ENCODE peak calls at places on chromosome 12, in six cellular contexts. X is IMR-90, J is K562, A is A549, Y is HepG2, R is GM12878. U is an unnamed sample.

GRCh38 chr12:76789335-76790050 is 25.6 kb downstream of the ZDHHC17 start:
- DNase-seq in Y (no peak), R (no peak), A (no peak), X (no peak), J (no peak), U (no peak)

GRCh38 chr12:116910645-116911449 is at the start of gene FBXW8:
- DNase-seq in X (peak), Y (peak), J (peak), R (no peak), A (peak), U (peak)

GRCh38 chr12:120247621-120248030 is 17.9 kb downstream of the PXN start:
- DNase-seq in A (peak), X (peak), Y (no peak), R (no peak), J (no peak), U (no peak)

GRCh38 chr12:124821252-124822200 is 42.1 kb downstream of the SCARB1 start:
- DNase-seq in J (no peak), A (no peak), Y (peak), X (no peak), R (no peak), U (no peak)

GRCh38 chr12:47100146-47100545 is 20.4 kb upstream of the AMIGO2 start:
- DNase-seq in Y (no peak), R (no peak), X (peak), A (no peak), J (no peak), U (no peak)

GRCh38 chr12:47415054-47415453 is 290.8 kb downstream of the RPAP3 start:
- DNase-seq in A (no peak), R (no peak), Y (no peak), J (no peak), X (peak), U (no peak)

GRCh38 chr12:121038861-121039654 is at the start of gene OASL:
- DNase-seq in R (peak), J (no peak), A (no peak), Y (no peak), X (no peak), U (no peak)

GRCh38 chr12:996881-997280 is 5.9 kb downstream of the ERC1 start:
- DNase-seq in R (no peak), X (no peak), J (no peak), Y (no peak), A (no peak), U (no peak)

GRCh38 chr12:107111314-107111713 is 18.0 kb upstream of the CRY1 start:
- DNase-seq in X (no peak), Y (no peak), J (no peak), R (no peak), A (no peak), U (no peak)

GRCh38 chr12:20757-21156 is 45.8 kb upstream of the IQSEC3 start:
- DNase-seq in J (peak), Y (peak), R (no peak), X (no peak), A (no peak), U (no peak)

GRCh38 chr12:49728446-49728845 is 12.9 kb upstream of the TMBIM6 start:
- DNase-seq in X (no peak), R (no peak), Y (no peak), J (no peak), A (no peak), U (no peak)

GRCh38 chr12:27013606-27014084 is 539 bp downstream of the TM7SF3 start:
- DNase-seq in Y (no peak), A (peak), J (peak), R (no peak), X (peak), U (no peak)

GRCh38 chr12:115756271-115756670 is 521.2 kb downstream of the MED13L start:
- DNase-seq in Y (no peak), J (no peak), X (no peak), R (no peak), A (no peak), U (no peak)

GRCh38 chr12:106025129-106025528 is 113.6 kb downstream of the NUAK1 start:
- DNase-seq in A (peak), Y (peak), X (no peak), J (no peak), R (no peak), U (no peak)

GRCh38 chr12:8675471-8676083 is 13.0 kb upstream of the MFAP5 start:
- DNase-seq in X (no peak), A (no peak), Y (no peak), J (no peak), R (no peak), U (no peak)

GRCh38 chr12:124352839-124353238 is 57.9 kb downstream of the RFLNA start:
- DNase-seq in R (no peak), X (no peak), Y (peak), J (peak), A (peak), U (no peak)

GRCh38 chr12:2495452-2496112 is 299.2 kb upstream of the FKBP4 start:
- DNase-seq in Y (no peak), J (no peak), R (no peak), A (no peak), X (no peak), U (no peak)

GRCh38 chr12:127656261-127656660 is 610.7 kb upstream of the TMEM132C start:
- DNase-seq in J (no peak), A (no peak), R (no peak), Y (no peak), X (no peak), U (no peak)

GRCh38 chr12:108717243-108717642 is 14.1 kb downstream of the CORO1C start:
- DNase-seq in X (no peak), A (no peak), Y (no peak), J (no peak), R (no peak), U (no peak)

GRCh38 chr12:20154060-20154459 is 214.3 kb upstream of the PDE3A start:
- DNase-seq in R (no peak), J (no peak), X (peak), Y (no peak), A (no peak), U (no peak)

GRCh38 chr12:125330645-125331341 is 265.6 kb downstream of the AACS start:
- DNase-seq in J (peak), Y (peak), X (no peak), A (peak), R (no peak), U (peak)

GRCh38 chr12:49821375-49822287 is 6.6 kb downstream of the NCKAP5L start:
- DNase-seq in A (no peak), J (no peak), X (no peak), Y (no peak), R (no peak), U (no peak)

GRCh38 chr12:92561543-92561899 is 141.3 kb upstream of the PLEKHG7 start:
- DNase-seq in X (peak), J (no peak), R (no peak), A (no peak), Y (no peak), U (no peak)

GRCh38 chr12:69880566-69880965 is 55.5 kb downstream of the MYRFL start:
- DNase-seq in Y (no peak), R (no peak), A (peak), J (no peak), X (peak), U (no peak)

DNA sequence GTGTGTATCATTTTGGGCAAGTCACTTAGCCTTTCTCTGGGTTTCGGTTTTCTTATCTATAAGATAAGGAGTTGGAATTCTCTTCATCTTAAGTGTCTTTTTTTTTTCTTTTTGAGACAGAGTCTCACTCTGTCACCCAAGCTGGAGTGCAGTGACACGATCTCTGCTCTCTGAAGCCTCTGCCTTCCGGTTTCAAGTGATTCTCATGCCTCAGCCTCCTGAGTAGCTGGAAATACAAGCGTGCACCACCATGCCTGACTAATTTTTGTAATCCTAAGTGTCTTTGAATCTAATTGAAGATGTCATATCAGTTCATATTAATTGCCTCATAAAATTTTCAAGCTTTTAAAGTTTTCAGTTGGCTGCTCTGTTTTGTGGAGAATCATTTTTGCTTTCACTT is 4.0 kb downstream of the SRGAP1 start:
- DNase-seq in Y (no peak), J (no peak), X (no peak), A (no peak), R (no peak), U (no peak)
- TF ChIP-seq BHLHE40 in Y (no peak), J (no peak), X (no peak), A (no peak), R (no peak), U (no peak)

DNA sequence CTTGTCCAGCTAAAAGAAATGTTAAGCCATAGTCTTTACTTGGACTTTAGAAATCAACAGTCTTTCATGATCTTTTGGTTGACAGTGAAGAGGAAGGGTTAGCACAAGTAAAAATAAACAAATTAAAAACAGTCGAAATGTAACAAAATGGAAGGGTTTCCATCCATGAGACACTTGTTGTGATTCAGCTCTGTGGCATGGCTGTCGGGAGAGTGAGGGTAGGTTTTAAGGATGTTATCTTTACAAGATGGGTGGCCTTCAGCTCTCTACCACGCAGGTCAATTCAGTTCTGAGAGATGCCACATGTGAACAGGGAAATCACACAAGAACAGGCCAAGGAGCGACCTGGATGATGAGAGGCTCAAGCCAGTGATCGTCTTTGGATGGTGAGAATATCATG is 180.2 kb downstream of the PPM1H start:
- DNase-seq in X (no peak), J (no peak), R (no peak), Y (no peak), A (no peak), U (no peak)
- TF ChIP-seq BHLHE40 in X (no peak), J (no peak), R (no peak), Y (no peak), A (no peak), U (no peak)

DNA sequence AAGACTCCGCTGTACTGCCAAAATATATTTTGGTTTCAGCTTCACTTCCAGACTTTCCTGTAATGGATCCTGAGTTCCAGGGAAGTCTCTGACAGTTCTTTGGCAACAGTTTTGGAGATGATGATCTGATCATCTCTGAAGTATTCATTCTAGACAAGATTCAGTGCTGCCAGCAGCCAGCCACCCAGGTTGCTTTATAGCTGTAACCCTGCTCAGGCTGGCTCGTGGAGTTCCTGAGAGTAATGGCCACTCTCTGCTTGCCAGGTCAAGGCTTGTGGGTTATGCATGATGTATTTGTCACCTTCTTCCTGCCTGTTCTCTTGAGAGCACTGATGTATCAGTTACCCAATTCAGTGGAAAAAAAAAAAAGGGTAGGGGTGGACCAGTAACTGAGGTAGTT is 124.3 kb downstream of the PPHLN1 start:
- DNase-seq in R (no peak), A (no peak), X (peak), Y (no peak), J (no peak), U (no peak)
- TF ChIP-seq BHLHE40 in R (no peak), A (no peak), X (no peak), Y (no peak), J (no peak), U (no peak)

DNA sequence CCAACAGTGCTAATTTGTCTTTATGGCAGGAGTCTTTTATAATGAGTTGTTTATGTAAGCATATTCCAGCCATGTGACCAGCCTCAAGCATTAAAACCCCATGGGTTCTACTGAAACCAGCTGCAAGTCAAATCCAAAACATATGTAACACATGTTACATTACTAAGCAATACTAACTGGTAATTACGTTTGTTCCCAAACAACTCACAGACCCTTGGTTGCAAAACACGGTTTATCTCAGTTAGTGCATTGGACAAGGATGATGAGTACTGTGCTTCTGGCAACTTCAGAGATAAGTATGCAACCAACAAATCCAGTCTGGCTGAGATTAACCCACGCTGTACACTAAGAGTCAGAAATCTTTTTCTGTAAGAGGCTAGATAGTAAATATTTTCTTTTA is 110.1 kb upstream of the FAR2 start:
- DNase-seq in J (no peak), R (no peak), Y (no peak), A (no peak), X (peak), U (no peak)
- TF ChIP-seq BHLHE40 in J (no peak), R (no peak), Y (no peak), A (no peak), X (no peak), U (no peak)

GRCh38 chr12:55698965-55699364 is 8.7 kb downstream of the ITGA7 start:
- DNase-seq in X (no peak), Y (no peak), A (no peak), R (no peak), J (no peak), U (no peak)
- TF ChIP-seq BHLHE40 in X (no peak), Y (no peak), A (no peak), R (no peak), J (no peak), U (no peak)

DNA sequence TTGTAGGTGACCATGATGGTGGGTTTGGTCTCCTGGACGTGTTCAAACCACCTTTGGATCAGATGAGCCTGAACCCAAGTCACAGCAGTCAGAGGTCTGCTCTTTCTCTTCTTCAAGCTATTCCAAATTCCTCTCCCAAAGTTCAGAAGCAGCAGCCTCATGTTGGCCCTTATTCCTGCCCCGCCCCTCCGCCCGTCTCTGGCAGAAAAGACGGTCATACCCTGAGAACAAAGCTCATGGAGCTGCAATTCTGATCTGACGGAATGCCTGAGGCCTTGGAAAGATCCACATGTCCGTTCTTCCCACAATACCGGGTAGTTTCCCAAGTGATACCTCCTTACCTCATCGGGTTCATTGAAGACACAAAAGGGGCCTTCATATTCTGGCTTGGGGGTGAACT is 11.4 kb downstream of the POLE start:
- DNase-seq in R (no peak), Y (no peak), A (no peak), X (no peak), J (no peak), U (no peak)
- TF ChIP-seq BHLHE40 in R (no peak), Y (no peak), A (no peak), X (no peak), J (no peak), U (no peak)

U was measured in HEK293T.